ENCODE peak calls at places on chromosomes 4 and X, in seven cellular contexts. R, X, W, N, O, U and H are unnamed samples.
A peak's percentile ranks its signal among the peaks of the same experiment; 100 is the strongest.

GRCh38 chr4:41542526-41543270 is 4.7 kb downstream of the LIMCH1 start:
- DNase-seq in R (no peak), X (no peak), W (no peak), N (no peak), O (no peak), U (no peak), H (no peak)

GRCh38 chrX:41664307-41665299 is 24.2 kb upstream of the GPR34 start:
- DNase-seq in R (no peak), X (no peak), W (no peak), N (no peak), O (no peak), U (no peak), H (no peak)

GRCh38 chr4:110107868-110108267 is 90.5 kb downstream of the ELOVL6 start:
- DNase-seq in R (no peak), X (no peak), W (no peak), N (no peak), O (no peak), U (no peak), H (no peak)

GRCh38 chr4:84499065-84499982 is at the start of gene NKX6-1:
- DNase-seq in R (peak; percentile 61), X (peak; percentile 22), W (peak; percentile 53), N (peak; percentile 51), O (peak; percentile 67), U (peak; percentile 38), H (peak; percentile 62)

GRCh38 chrX:112761239-112762207 is 79.1 kb downstream of the AMOT start:
- DNase-seq in R (no peak), X (no peak), W (no peak), N (no peak), O (no peak), U (no peak), H (peak; percentile 23)

GRCh38 chr4:79678472-79679202 is 270.6 kb upstream of the GK2 start:
- DNase-seq in R (no peak), X (peak; percentile 58), W (no peak), N (no peak), O (peak; percentile 11), U (no peak), H (no peak)

GRCh38 chrX:64204701-64205440 is 637 bp downstream of the AMER1 start:
- DNase-seq in R (peak; percentile 42), X (peak; percentile 31), W (peak; percentile 29), N (peak; percentile 18), O (peak; percentile 48), U (peak; percentile 31), H (peak; percentile 19)

GRCh38 chr4:164952551-164952950 is 24.9 kb downstream of the TRIM61 start:
- DNase-seq in R (no peak), X (no peak), W (no peak), N (no peak), O (no peak), U (no peak), H (no peak)

GRCh38 chr4:117085185-117085701 is at the start of gene TRAM1L1:
- DNase-seq in R (peak; percentile 62), X (peak; percentile 6), W (peak; percentile 27), N (no peak), O (peak; percentile 45), U (peak; percentile 64), H (peak; percentile 56)

DNA sequence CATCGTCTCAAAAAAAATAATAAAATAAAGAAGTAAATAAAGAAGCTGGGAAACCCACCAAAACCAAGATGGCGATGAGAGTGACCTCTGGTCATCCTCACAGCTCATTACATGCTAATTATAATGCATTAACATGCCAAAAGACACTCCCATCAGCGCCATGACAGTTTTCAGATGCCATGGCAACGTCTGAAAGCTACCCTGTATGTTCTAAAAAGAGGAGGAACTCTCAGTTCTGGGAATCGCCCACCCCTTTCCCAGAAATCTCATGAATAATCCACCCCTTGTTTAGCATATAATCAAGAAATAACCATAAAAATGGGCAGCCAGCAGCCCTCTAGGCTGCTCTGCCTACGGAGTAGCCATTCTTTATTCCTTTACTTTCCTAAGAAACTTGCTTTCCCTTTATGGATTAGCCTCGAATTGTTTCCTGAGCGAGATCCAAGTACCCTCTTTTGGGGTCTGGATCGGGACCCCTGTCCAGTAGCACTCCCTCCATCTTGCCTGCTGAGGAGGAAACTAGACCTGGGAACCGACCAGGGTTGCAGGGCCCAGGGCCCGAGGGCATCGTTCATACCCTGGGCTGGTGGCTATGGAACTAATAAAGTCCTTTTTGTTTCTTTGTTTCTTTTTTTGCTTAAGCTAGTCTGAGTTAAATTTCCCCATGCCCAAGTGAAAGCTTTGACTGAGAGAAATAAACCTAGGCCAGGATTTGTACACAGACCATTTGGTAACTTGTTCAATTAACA is 30.9 kb downstream of the HTT-AS start:
- DNase-seq in R (no peak), X (no peak), W (no peak), N (no peak), O (no peak), U (no peak), H (no peak)
- H3K4me1 ChIP-seq in R (peaks cover 16% of the 10 kb centered on the region), X (no peaks in the 10 kb centered on the region), W (no peaks in the 10 kb centered on the region), N (peaks cover 4% of the 10 kb centered on the region), O (peaks cover 7% of the 10 kb centered on the region), U (peaks cover 26% of the 10 kb centered on the region), H (peaks cover 4% of the 10 kb centered on the region)

GRCh38 chr4:53905935-53906377 is 158.4 kb downstream of the CHIC2 start:
- DNase-seq in R (no peak), X (no peak), W (peak; percentile 49), N (no peak), O (peak; percentile 60), U (peak; percentile 43), H (no peak)
- H3K27ac ChIP-seq in R (no peak overlapping the region), X (no peak overlapping the region), W (peak overlapping the region; percentile 41), N (peak overlapping the region; percentile 60), O (no peak overlapping the region), U (peak overlapping the region; percentile 50), H (peak overlapping the region; percentile 62)

DNA sequence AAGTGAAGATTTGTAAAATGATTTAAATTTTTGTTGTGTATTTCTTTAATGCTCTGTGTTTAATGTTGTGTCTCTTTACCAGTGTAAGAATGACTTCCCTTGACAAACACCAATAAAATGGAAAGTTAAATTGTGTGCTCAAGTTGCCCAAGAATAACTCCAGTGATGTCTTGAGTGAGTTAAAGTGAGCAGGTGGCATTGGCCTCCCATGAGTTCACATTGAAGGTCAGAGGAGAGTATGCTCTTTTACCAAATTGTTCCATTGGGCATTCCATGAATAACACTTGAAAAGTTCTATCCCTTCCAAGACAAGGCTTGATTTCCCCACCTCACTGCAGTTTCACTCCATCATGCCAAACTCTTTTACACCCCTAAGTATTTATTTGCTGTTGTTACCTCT is 4.5 kb downstream of the ANXA5 start:
- DNase-seq in R (no peak), X (no peak), W (no peak), N (no peak), O (no peak), U (no peak), H (no peak)
- TF ChIP-seq POLR2A in R (no peak), X (no peak), W (no peak), N (no peak), O (no peak), U (no peak), H (no peak)

GRCh38 chr4:37981425-37981824 is 21.2 kb downstream of the PTTG2 start:
- DNase-seq in R (no peak), X (no peak), W (no peak), N (no peak), O (no peak), U (no peak), H (no peak)

GRCh38 chr4:37985730-37986275 is 25.6 kb downstream of the PTTG2 start:
- DNase-seq in R (no peak), X (no peak), W (no peak), N (no peak), O (no peak), U (no peak), H (no peak)

GRCh38 chr4:37982736-37983135 is 22.5 kb downstream of the PTTG2 start:
- DNase-seq in R (no peak), X (no peak), W (no peak), N (no peak), O (no peak), U (no peak), H (no peak)

GRCh38 chr4:37981844-37982720 is 21.9 kb downstream of the PTTG2 start:
- DNase-seq in R (no peak), X (no peak), W (no peak), N (no peak), O (no peak), U (no peak), H (no peak)

GRCh38 chr4:37983951-37984350 is 23.8 kb downstream of the PTTG2 start:
- DNase-seq in R (no peak), X (no peak), W (no peak), N (no peak), O (no peak), U (no peak), H (no peak)
- H3K4me1 ChIP-seq in R (peaks cover 6% of the 10 kb centered on the region), X (no peaks in the 10 kb centered on the region), W (no peaks in the 10 kb centered on the region), N (no peaks in the 10 kb centered on the region), O (peaks cover 8% of the 10 kb centered on the region), U (no peaks in the 10 kb centered on the region), H (peaks cover 3% of the 10 kb centered on the region)

GRCh38 chrX:50863471-50863870 is 47.1 kb upstream of the BMP15 start:
- DNase-seq in R (no peak), X (no peak), W (no peak), N (no peak), O (no peak), U (no peak), H (no peak)
- H3K27ac ChIP-seq in R (no peak overlapping the region), X (no peak overlapping the region), W (no peak overlapping the region), N (no peak overlapping the region), O (no peak overlapping the region), U (no peak overlapping the region), H (no peak overlapping the region)